ENCODE peak calls at places on chromosomes 6 and 20, in nine cellular contexts. Q, Z, M, D, O, P, E, W and U are unnamed samples.

GRCh38 chr6:138529510-138529909 is 30.2 kb upstream of the NHSL1 start:
- DNase-seq in Q (peak), Z (no peak), M (no peak), D (no peak), O (no peak), P (no peak), E (no peak), W (no peak), U (no peak)

GRCh38 chr6:11328613-11329247 is 96.3 kb upstream of the NEDD9 start:
- DNase-seq in Q (no peak), Z (no peak), M (peak), D (no peak), O (no peak), P (no peak), E (no peak), W (no peak), U (no peak)

GRCh38 chr6:17165383-17165782 is 63.5 kb downstream of the STMND1 start:
- DNase-seq in Q (peak), Z (no peak), M (no peak), D (no peak), O (no peak), P (no peak), E (no peak), W (no peak), U (no peak)

GRCh38 chr20:13221673-13222318 is 722 bp downstream of the ISM1 start:
- DNase-seq in Q (peak), Z (peak), M (peak), D (peak), O (peak), P (no peak), E (peak), W (peak), U (peak)

GRCh38 chr20:6240059-6240458 is 117.2 kb upstream of the FERMT1 start:
- DNase-seq in Q (no peak), Z (no peak), M (no peak), D (no peak), O (no peak), P (no peak), E (no peak), W (no peak), U (no peak)

GRCh38 chr20:34315236-34315635 is 12.1 kb upstream of the AHCY start:
- DNase-seq in Q (no peak), Z (no peak), M (no peak), D (no peak), O (no peak), P (no peak), E (no peak), W (no peak), U (no peak)

GRCh38 chr6:21438237-21438985 is 155.1 kb upstream of the SOX4 start:
- DNase-seq in Q (no peak), Z (peak), M (no peak), D (no peak), O (no peak), P (no peak), E (peak), W (no peak), U (no peak)

GRCh38 chr20:40997116-40997515 is 31.5 kb upstream of the TOP1 start:
- DNase-seq in Q (no peak), Z (no peak), M (no peak), D (no peak), O (no peak), P (no peak), E (no peak), W (no peak), U (peak)

GRCh38 chr6:26028753-26029569 is 58.3 kb upstream of the HFE start:
- DNase-seq in Q (no peak), Z (no peak), M (no peak), D (no peak), O (no peak), P (no peak), E (no peak), W (no peak), U (peak)

GRCh38 chr6:1917628-1918371 is 308.1 kb downstream of the FOXC1 start:
- DNase-seq in Q (peak), Z (peak), M (peak), D (no peak), O (peak), P (no peak), E (peak), W (peak), U (no peak)

GRCh38 chr6:153272201-153272980 is 141.3 kb upstream of the RGS17 start:
- DNase-seq in Q (no peak), Z (no peak), M (no peak), D (no peak), O (no peak), P (no peak), E (no peak), W (no peak), U (no peak)

GRCh38 chr6:169489642-169490408 is 212.0 kb downstream of the WDR27 start:
- DNase-seq in Q (no peak), Z (no peak), M (no peak), D (no peak), O (no peak), P (no peak), E (no peak), W (no peak), U (no peak)

GRCh38 chr6:106608080-106608668 is 21.1 kb downstream of the RTN4IP1 start:
- DNase-seq in Q (peak), Z (no peak), M (peak), D (no peak), O (peak), P (peak), E (peak), W (peak), U (no peak)

GRCh38 chr6:129860901-129861665 is at the start of gene TMEM244:
- DNase-seq in Q (peak), Z (no peak), M (no peak), D (no peak), O (no peak), P (no peak), E (peak), W (no peak), U (no peak)

GRCh38 chr20:62588458-62589149 is 53.7 kb upstream of the SLCO4A1 start:
- DNase-seq in Q (peak), Z (no peak), M (no peak), D (no peak), O (no peak), P (no peak), E (no peak), W (no peak), U (no peak)

GRCh38 chr6:6597682-6598081 is 9.2 kb downstream of the LY86 start:
- DNase-seq in Q (no peak), Z (no peak), M (no peak), D (no peak), O (peak), P (no peak), E (no peak), W (no peak), U (no peak)

GRCh38 chr6:21486115-21486514 is 107.4 kb upstream of the SOX4 start:
- DNase-seq in Q (no peak), Z (no peak), M (no peak), D (no peak), O (no peak), P (no peak), E (no peak), W (no peak), U (no peak)

GRCh38 chr20:53016534-53017042 is 44.4 kb downstream of the TSHZ2 start:
- DNase-seq in Q (no peak), Z (no peak), M (no peak), D (no peak), O (no peak), P (no peak), E (no peak), W (no peak), U (no peak)

GRCh38 chr6:15551798-15552197 is 111.0 kb downstream of the DTNBP1 start:
- DNase-seq in Q (peak), Z (no peak), M (no peak), D (peak), O (no peak), P (no peak), E (no peak), W (no peak), U (no peak)

GRCh38 chr6:87628881-87629280 is 38.9 kb downstream of the ORC3 start:
- DNase-seq in Q (peak), Z (no peak), M (no peak), D (no peak), O (peak), P (no peak), E (no peak), W (no peak), U (no peak)

GRCh38 chr20:37539956-37540455 is 12.3 kb upstream of the BLCAP start:
- DNase-seq in Q (no peak), Z (no peak), M (no peak), D (no peak), O (no peak), P (no peak), E (no peak), W (no peak), U (no peak)

GRCh38 chr6:135796884-135797283 is 54.6 kb upstream of the PDE7B start:
- DNase-seq in Q (peak), Z (no peak), M (no peak), D (no peak), O (no peak), P (no peak), E (no peak), W (no peak), U (no peak)

GRCh38 chr6:14270925-14271791 is 153.6 kb downstream of the CD83 start:
- DNase-seq in Q (peak), Z (peak), M (no peak), D (no peak), O (no peak), P (no peak), E (peak), W (peak), U (no peak)

GRCh38 chr6:26594730-26595632 is 1.8 kb upstream of the ABT1 start:
- DNase-seq in Q (peak), Z (peak), M (peak), D (peak), O (no peak), P (no peak), E (peak), W (no peak), U (peak)

GRCh38 chr20:18984238-18985200 is 170.9 kb downstream of the SCP2D1 start:
- DNase-seq in Q (no peak), Z (no peak), M (peak), D (peak), O (no peak), P (no peak), E (peak), W (no peak), U (no peak)

GRCh38 chr20:49534314-49534713 is 33.6 kb downstream of the PTGIS start:
- DNase-seq in Q (peak), Z (peak), M (peak), D (peak), O (no peak), P (peak), E (peak), W (peak), U (peak)

GRCh38 chr6:16157909-16158308 is 29.0 kb downstream of the MYLIP start:
- DNase-seq in Q (no peak), Z (no peak), M (no peak), D (no peak), O (peak), P (no peak), E (no peak), W (no peak), U (no peak)

GRCh38 chr6:43771858-43772570 is 2.0 kb downstream of the VEGFA start:
- DNase-seq in Q (peak), Z (peak), M (peak), D (peak), O (no peak), P (peak), E (peak), W (peak), U (peak)

GRCh38 chr6:159578629-159579028 is 114.4 kb downstream of the SOD2 start:
- DNase-seq in Q (no peak), Z (no peak), M (no peak), D (no peak), O (no peak), P (no peak), E (no peak), W (no peak), U (no peak)

GRCh38 chr6:53300656-53301551 is 47.8 kb downstream of the ELOVL5 start:
- DNase-seq in Q (peak), Z (peak), M (no peak), D (no peak), O (peak), P (no peak), E (peak), W (no peak), U (no peak)

GRCh38 chr6:31782126-31782941 is 5.2 kb upstream of the VWA7 start:
- DNase-seq in Q (no peak), Z (no peak), M (no peak), D (no peak), O (no peak), P (no peak), E (no peak), W (no peak), U (no peak)

GRCh38 chr6:14328163-14328562 is 210.6 kb downstream of the CD83 start:
- DNase-seq in Q (no peak), Z (no peak), M (no peak), D (no peak), O (no peak), P (no peak), E (no peak), W (no peak), U (no peak)

GRCh38 chr6:75208564-75209431 is 2.9 kb upstream of the COL12A1 start:
- DNase-seq in Q (peak), Z (peak), M (peak), D (peak), O (no peak), P (peak), E (peak), W (peak), U (peak)